ENCODE peak calls at places on chromosome 2, in four cellular contexts. O is AML-193, S is uterus, A is LoVo. Q is an unnamed sample.

GRCh38 chr2:190789074-190790004 is 91.3 kb upstream of the GLS start:
- DNase-seq in O (no peak), S (no peak), A (no peak), Q (no peak)

GRCh38 chr2:12637754-12638153 is 79.0 kb upstream of the TRIB2 start:
- DNase-seq in O (no peak), S (no peak), A (no peak), Q (no peak)

GRCh38 chr2:15939854-15940660 is at the start of gene MYCN:
- DNase-seq in O (peak; percentile 6), S (peak; percentile 60), A (peak; percentile 64), Q (no peak)

GRCh38 chr2:121825003-121825950 is 69.8 kb downstream of the TSN start:
- DNase-seq in O (no peak), S (no peak), A (no peak), Q (no peak)

GRCh38 chr2:108541451-108541850 is 7.2 kb downstream of the LIMS1 start:
- DNase-seq in O (no peak), S (no peak), A (no peak), Q (no peak)

GRCh38 chr2:232328516-232329460 is 49.8 kb upstream of the ALPP start:
- DNase-seq in O (no peak), S (no peak), A (no peak), Q (no peak)

GRCh38 chr2:201500534-201500933 is 49.0 kb downstream of the STRADB start:
- DNase-seq in O (no peak), S (no peak), A (no peak), Q (no peak)

GRCh38 chr2:96144481-96145027 is 686 bp downstream of the DUSP2 start:
- DNase-seq in O (no peak), S (no peak), A (peak; percentile 2), Q (no peak)

GRCh38 chr2:128715360-128715759 is 396.7 kb upstream of the HS6ST1 start:
- DNase-seq in O (no peak), S (no peak), A (no peak), Q (no peak)

GRCh38 chr2:187654535-187654934 is 100.3 kb upstream of the TFPI start:
- DNase-seq in O (no peak), S (no peak), A (no peak), Q (no peak)

GRCh38 chr2:158191569-158191968 is 89.9 kb downstream of the UPP2 start:
- DNase-seq in O (no peak), S (no peak), A (no peak), Q (no peak)

GRCh38 chr2:176063958-176064357 is 19.8 kb downstream of the EVX2 start:
- DNase-seq in O (no peak), S (no peak), A (no peak), Q (no peak)

GRCh38 chr2:142037744-142038143 is 93.1 kb downstream of the LRP1B start:
- DNase-seq in O (no peak), S (no peak), A (no peak), Q (no peak)

GRCh38 chr2:157806426-157806825 is 69.7 kb downstream of the ACVR1 start:
- DNase-seq in O (no peak), S (no peak), A (no peak), Q (no peak)

GRCh38 chr2:127106998-127107621 is at the start of gene BIN1:
- DNase-seq in O (peak; percentile 81), S (peak; percentile 94), A (peak; percentile 86), Q (peak; percentile 85)

GRCh38 chr2:31137211-31138036 is 816 bp downstream of the GALNT14 start:
- DNase-seq in O (no peak), S (no peak), A (no peak), Q (no peak)

GRCh38 chr2:206915136-206915535 is 24.2 kb upstream of the CPO start:
- DNase-seq in O (peak; percentile 80), S (no peak), A (no peak), Q (peak; percentile 51)

GRCh38 chr2:206260427-206261012 is 13.9 kb upstream of the ZDBF2 start:
- DNase-seq in O (peak; percentile 3), S (no peak), A (peak; percentile 27), Q (peak; percentile 40)

GRCh38 chr2:56168163-56168562 is 15.6 kb upstream of the CCDC85A start:
- DNase-seq in O (no peak), S (no peak), A (no peak), Q (no peak)

GRCh38 chr2:5539281-5540211 is 152.6 kb upstream of the SOX11 start:
- DNase-seq in O (no peak), S (no peak), A (no peak), Q (peak; percentile 77)

GRCh38 chr2:119649364-119649917 is 29.6 kb upstream of the TMEM177 start:
- DNase-seq in O (no peak), S (no peak), A (peak; percentile 3), Q (no peak)

GRCh38 chr2:235542728-235543125 is 48.9 kb downstream of the AGAP1 start:
- DNase-seq in O (no peak), S (no peak), A (no peak), Q (no peak)

GRCh38 chr2:33015421-33016142 is 68.8 kb downstream of the LTBP1 start:
- DNase-seq in O (no peak), S (no peak), A (peak; percentile 91), Q (no peak)

GRCh38 chr2:218125626-218126080 is at the start of gene CXCR2:
- DNase-seq in O (peak; percentile 86), S (no peak), A (no peak), Q (no peak)

GRCh38 chr2:10465915-10466314 is 17.8 kb upstream of the ODC1 start:
- DNase-seq in O (no peak), S (no peak), A (no peak), Q (no peak)

GRCh38 chr2:88074854-88075292 is 7.2 kb downstream of the SMYD1 start:
- DNase-seq in O (peak; percentile 74), S (no peak), A (no peak), Q (no peak)

GRCh38 chr2:148981350-148981749 is 57.1 kb upstream of the LYPD6B start:
- DNase-seq in O (no peak), S (no peak), A (no peak), Q (no peak)